ENCODE peak calls at places on chromosomes 5 and 9, in six cellular contexts. P, E, O, L, R and F are unnamed samples.

GRCh38 chr9:33168941-33169544 is 1.9 kb upstream of the B4GALT1 start:
- DNase-seq in P (no peak), E (no peak), O (no peak), L (no peak), R (no peak), F (no peak)

GRCh38 chr5:173050791-173051190 is 5.4 kb upstream of the CREBRF start:
- DNase-seq in P (no peak), E (no peak), O (peak), L (no peak), R (no peak), F (no peak)

GRCh38 chr5:169566202-169566601 is 17.4 kb upstream of the SPDL1 start:
- DNase-seq in P (no peak), E (no peak), O (no peak), L (no peak), R (no peak), F (no peak)

GRCh38 chr5:142925795-142926194 is 155.6 kb downstream of the ARHGAP26 start:
- DNase-seq in P (no peak), E (no peak), O (no peak), L (no peak), R (no peak), F (peak)

GRCh38 chr5:149129181-149129580 is 12.1 kb upstream of the ABLIM3 start:
- DNase-seq in P (no peak), E (no peak), O (no peak), L (no peak), R (no peak), F (no peak)

GRCh38 chr5:15385037-15385436 is 114.9 kb upstream of the FBXL7 start:
- DNase-seq in P (no peak), E (no peak), O (no peak), L (no peak), R (no peak), F (no peak)

GRCh38 chr5:132460835-132461230 is 29.7 kb downstream of the IRF1 start:
- DNase-seq in P (no peak), E (no peak), O (no peak), L (no peak), R (no peak), F (no peak)

GRCh38 chr9:130034570-130034969 is 8.4 kb downstream of the FNBP1 start:
- DNase-seq in P (no peak), E (no peak), O (peak), L (no peak), R (no peak), F (peak)

GRCh38 chr9:98316445-98317133 is 61.1 kb upstream of the TBC1D2 start:
- DNase-seq in P (no peak), E (no peak), O (no peak), L (no peak), R (no peak), F (no peak)

GRCh38 chr5:38463634-38464521 is 92.6 kb downstream of the LIFR start:
- DNase-seq in P (peak), E (no peak), O (peak), L (no peak), R (peak), F (peak)

GRCh38 chr5:157100140-157100679 is 8.6 kb downstream of the HAVCR2 start:
- DNase-seq in P (no peak), E (no peak), O (no peak), L (no peak), R (no peak), F (no peak)

GRCh38 chr9:2602704-2603116 is 18.9 kb upstream of the VLDLR start:
- DNase-seq in P (no peak), E (no peak), O (no peak), L (no peak), R (peak), F (peak)

GRCh38 chr9:127898433-127899199 is 787 bp downstream of the ST6GALNAC6 start:
- DNase-seq in P (no peak), E (peak), O (peak), L (no peak), R (peak), F (peak)

GRCh38 chr9:84300271-84300670 is 40.3 kb downstream of the SLC28A3 start:
- DNase-seq in P (no peak), E (no peak), O (no peak), L (no peak), R (no peak), F (no peak)

GRCh38 chr5:56279979-56280378 is 46.8 kb upstream of the ANKRD55 start:
- DNase-seq in P (no peak), E (no peak), O (peak), L (no peak), R (no peak), F (peak)

GRCh38 chr9:99903393-99903792 is 3.1 kb upstream of the STX17 start:
- DNase-seq in P (no peak), E (no peak), O (no peak), L (no peak), R (no peak), F (no peak)

GRCh38 chr5:137282216-137282615 is 216.9 kb downstream of the SPOCK1 start:
- DNase-seq in P (no peak), E (no peak), O (peak), L (no peak), R (peak), F (no peak)

GRCh38 chr9:121620777-121621437 is 30.5 kb upstream of the DAB2IP start:
- DNase-seq in P (no peak), E (no peak), O (no peak), L (no peak), R (no peak), F (no peak)

GRCh38 chr5:147397616-147398015 is 112.3 kb downstream of the DPYSL3 start:
- DNase-seq in P (no peak), E (no peak), O (no peak), L (no peak), R (no peak), F (no peak)

GRCh38 chr9:107711528-107711927 is 222.0 kb upstream of the KLF4 start:
- DNase-seq in P (no peak), E (no peak), O (peak), L (no peak), R (peak), F (peak)

GRCh38 chr5:16933337-16933736 is 2.8 kb downstream of the MYO10 start:
- DNase-seq in P (no peak), E (no peak), O (no peak), L (no peak), R (no peak), F (no peak)

GRCh38 chr9:93480262-93480661 is 26.9 kb upstream of the FAM120AOS start:
- DNase-seq in P (no peak), E (no peak), O (no peak), L (no peak), R (no peak), F (no peak)

GRCh38 chr5:139381837-139382361 is 1.2 kb downstream of the SLC23A1 start:
- DNase-seq in P (no peak), E (no peak), O (no peak), L (no peak), R (no peak), F (no peak)

GRCh38 chr5:180352116-180352975 is 790 bp downstream of the GFPT2 start:
- DNase-seq in P (no peak), E (no peak), O (peak), L (no peak), R (peak), F (no peak)

GRCh38 chr9:82784595-82784994 is 278.3 kb downstream of the RASEF start:
- DNase-seq in P (no peak), E (no peak), O (no peak), L (no peak), R (no peak), F (no peak)

GRCh38 chr5:167442922-167443321 is 848.5 kb upstream of the WWC1 start:
- DNase-seq in P (no peak), E (no peak), O (no peak), L (no peak), R (no peak), F (no peak)

GRCh38 chr5:119537704-119538103 is 85.4 kb downstream of the HSD17B4 start:
- DNase-seq in P (peak), E (no peak), O (no peak), L (peak), R (peak), F (no peak)

GRCh38 chr5:109740329-109740728 is 50.6 kb downstream of the MAN2A1 start:
- DNase-seq in P (peak), E (no peak), O (no peak), L (peak), R (no peak), F (no peak)

GRCh38 chr9:78620764-78621163 is 323.8 kb downstream of the PSAT1 start:
- DNase-seq in P (no peak), E (no peak), O (peak), L (no peak), R (no peak), F (peak)

GRCh38 chr5:98765815-98766214 is 7.6 kb upstream of the RGMB start:
- DNase-seq in P (no peak), E (no peak), O (no peak), L (no peak), R (no peak), F (no peak)

GRCh38 chr5:59766394-59766793 is 127.1 kb downstream of the PDE4D start:
- DNase-seq in P (no peak), E (no peak), O (no peak), L (peak), R (peak), F (no peak)

GRCh38 chr5:42836070-42836769 is 24.5 kb upstream of the SELENOP start:
- DNase-seq in P (no peak), E (no peak), O (no peak), L (no peak), R (no peak), F (no peak)

GRCh38 chr9:128276574-128277270 is 646 bp downstream of the SWI5 start:
- DNase-seq in P (no peak), E (no peak), O (no peak), L (no peak), R (peak), F (no peak)

GRCh38 chr5:143714629-143715028 is 97.3 kb upstream of the HMHB1 start:
- DNase-seq in P (no peak), E (no peak), O (peak), L (no peak), R (no peak), F (no peak)

GRCh38 chr5:146825033-146825432 is 53.5 kb downstream of the PPP2R2B start:
- DNase-seq in P (peak), E (no peak), O (peak), L (no peak), R (peak), F (no peak)

GRCh38 chr9:136514022-136514714 is 31.3 kb upstream of the SEC16A start:
- DNase-seq in P (no peak), E (no peak), O (no peak), L (no peak), R (no peak), F (no peak)

GRCh38 chr9:78713746-78714405 is 417.0 kb downstream of the PSAT1 start:
- DNase-seq in P (peak), E (no peak), O (peak), L (no peak), R (no peak), F (no peak)

GRCh38 chr5:160293386-160293785 is 19.0 kb downstream of the CCNJL start:
- DNase-seq in P (no peak), E (no peak), O (no peak), L (peak), R (no peak), F (no peak)
- H3K27ac ChIP-seq in P (no peak), E (no peak), O (no peak), L (no peak), R (peak), F (no peak)

GRCh38 chr5:178312900-178313299 is 80.3 kb upstream of the PHYKPL start:
- DNase-seq in P (no peak), E (no peak), O (no peak), L (peak), R (no peak), F (no peak)
- H3K27ac ChIP-seq in P (no peak), E (no peak), O (no peak), L (no peak), R (peak), F (no peak)

GRCh38 chr9:69173891-69174644 is at the start of gene TJP2:
- DNase-seq in P (peak), E (peak), O (peak), L (peak), R (peak), F (no peak)
- H3K27ac ChIP-seq in P (peak), E (peak), O (peak), L (peak), R (peak), F (peak)

DNA sequence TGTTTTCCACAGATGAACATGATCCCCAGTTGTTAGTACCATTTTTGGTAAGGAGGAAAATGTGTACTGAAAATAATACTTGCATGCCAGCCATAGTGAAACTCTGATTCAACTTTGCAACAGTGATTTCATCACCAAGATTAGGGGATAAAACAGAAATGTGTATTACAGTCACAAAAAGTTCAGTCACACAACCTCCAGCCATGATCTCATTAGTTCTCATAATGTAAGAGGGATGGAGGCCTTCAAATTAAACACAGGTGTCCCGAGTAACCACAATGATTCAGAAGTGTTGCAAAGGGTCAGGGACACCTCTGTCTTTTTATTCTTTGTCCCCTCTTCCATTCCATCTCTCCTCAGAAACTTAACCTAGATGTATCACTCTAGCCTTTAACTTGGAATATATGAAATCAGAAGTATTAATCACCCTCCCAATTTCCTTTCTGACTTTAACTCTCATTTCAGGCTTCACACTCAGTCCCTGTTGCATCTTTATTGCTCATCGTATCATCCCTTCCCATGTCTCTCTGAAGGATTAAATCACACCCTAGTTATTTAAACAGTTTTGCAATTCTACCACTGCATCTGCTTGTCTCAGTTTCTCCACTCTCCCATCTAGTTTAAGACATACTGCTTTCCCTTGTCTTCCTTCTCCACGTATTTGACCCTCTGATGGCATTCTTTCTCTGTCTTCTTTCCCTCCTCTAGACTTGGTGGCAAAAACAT is 291.2 kb downstream of the ADAMTS6 start:
- DNase-seq in P (no peak), E (no peak), O (peak), L (no peak), R (no peak), F (peak)
- H3K27ac ChIP-seq in P (no peak), E (no peak), O (peak), L (no peak), R (no peak), F (peak)

GRCh38 chr5:94945656-94946055 is 327.2 kb downstream of the SLF1 start:
- DNase-seq in P (no peak), E (no peak), O (no peak), L (peak), R (no peak), F (no peak)
- H3K27ac ChIP-seq in P (no peak), E (no peak), O (no peak), L (no peak), R (no peak), F (no peak)

GRCh38 chr5:83357621-83358231 is 113.8 kb upstream of the VCAN start:
- DNase-seq in P (no peak), E (no peak), O (no peak), L (no peak), R (no peak), F (no peak)

GRCh38 chr5:83363111-83363510 is 108.4 kb upstream of the VCAN start:
- DNase-seq in P (no peak), E (no peak), O (no peak), L (no peak), R (no peak), F (no peak)

GRCh38 chr5:83362526-83362925 is 109.0 kb upstream of the VCAN start:
- DNase-seq in P (no peak), E (no peak), O (no peak), L (no peak), R (no peak), F (no peak)

GRCh38 chr5:83363876-83364275 is 107.7 kb upstream of the VCAN start:
- DNase-seq in P (no peak), E (no peak), O (no peak), L (no peak), R (no peak), F (no peak)

GRCh38 chr5:83360573-83360972 is 111.0 kb upstream of the VCAN start:
- DNase-seq in P (no peak), E (no peak), O (no peak), L (no peak), R (peak), F (no peak)
- H3K27ac ChIP-seq in P (no peak), E (no peak), O (no peak), L (no peak), R (no peak), F (no peak)

DNA sequence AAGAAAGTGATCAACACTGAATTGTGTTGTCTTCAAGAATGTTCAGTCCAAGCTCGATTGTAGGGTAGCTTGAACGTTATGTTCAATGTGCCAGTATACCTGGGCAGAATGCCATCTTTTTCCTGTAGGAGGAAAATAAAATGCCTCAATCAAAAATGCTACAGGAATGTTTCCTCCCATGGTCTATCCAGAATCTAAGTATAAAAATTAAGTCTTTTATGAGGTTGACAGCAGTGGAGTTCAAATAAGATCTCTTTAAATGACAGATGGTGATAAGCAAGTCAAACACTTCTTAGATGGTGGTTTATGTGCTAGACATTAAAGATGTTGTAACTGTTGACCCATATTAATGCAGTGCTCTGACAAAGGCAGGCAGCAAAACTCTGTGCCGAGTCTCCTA is 488.6 kb downstream of the CSNK1G3 start:
- DNase-seq in P (no peak), E (no peak), O (no peak), L (no peak), R (no peak), F (no peak)
- H3K27ac ChIP-seq in P (no peak), E (no peak), O (no peak), L (no peak), R (no peak), F (no peak)

DNA sequence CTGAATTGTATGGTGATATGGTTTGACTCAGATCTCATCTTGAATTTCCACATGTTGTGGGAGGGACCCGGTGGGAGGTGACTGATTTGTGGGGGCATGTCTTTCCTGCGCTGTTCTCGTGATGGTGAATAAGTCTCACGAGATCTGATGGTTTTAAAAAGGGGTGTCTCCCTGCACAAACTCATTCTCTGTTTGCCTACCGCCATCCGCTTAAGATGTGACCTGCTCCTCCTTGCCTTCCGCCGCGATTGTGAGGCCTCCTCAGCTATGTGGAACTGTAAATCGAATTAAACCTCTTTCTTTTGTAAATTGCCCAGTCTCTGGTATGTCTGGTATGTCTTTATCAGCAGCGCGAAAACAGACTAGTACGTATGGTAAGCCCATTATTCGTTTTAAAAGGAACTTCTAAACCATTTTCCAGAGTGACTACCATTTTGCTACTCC is 48.7 kb downstream of the SLC36A1 start:
- DNase-seq in P (no peak), E (no peak), O (no peak), L (no peak), R (no peak), F (no peak)
- H3K27ac ChIP-seq in P (no peak), E (no peak), O (no peak), L (no peak), R (no peak), F (peak)

GRCh38 chr5:171661146-171661545 is 124.5 kb upstream of the SMIM23 start:
- DNase-seq in P (no peak), E (no peak), O (no peak), L (no peak), R (no peak), F (no peak)
- H3K27ac ChIP-seq in P (peak), E (no peak), O (no peak), L (no peak), R (no peak), F (no peak)

GRCh38 chr9:90702431-90702830 is 59.8 kb upstream of the DIRAS2 start:
- DNase-seq in P (no peak), E (no peak), O (no peak), L (no peak), R (no peak), F (no peak)
- H3K27ac ChIP-seq in P (no peak), E (no peak), O (no peak), L (no peak), R (no peak), F (no peak)